ENCODE peak calls at places on chromosomes 4 and X, in five cellular contexts. J, L, H, S and N are unnamed samples.

GRCh38 chr4:6742989-6743388 is 27.0 kb downstream of the BLOC1S4 start:
- DNase-seq in H (no peak), L (no peak), S (no peak), J (no peak), N (no peak)

GRCh38 chr4:119139316-119139715 is 3.7 kb downstream of the MYOZ2 start:
- DNase-seq in H (no peak), J (no peak), S (no peak), L (no peak), N (no peak)

GRCh38 chr4:7941111-7942018 is 1.7 kb upstream of the AFAP1 start:
- DNase-seq in L (no peak), S (no peak), H (no peak), J (no peak), N (no peak)

GRCh38 chrX:2183193-2183725 is 317.5 kb downstream of the DHRSX start:
- DNase-seq in L (no peak), J (no peak), H (no peak), S (no peak), N (no peak)

GRCh38 chr4:3827616-3828492 is 61.7 kb downstream of the ADRA2C start:
- DNase-seq in J (peak; percentile 88), H (peak; percentile 75), L (no peak), S (no peak), N (no peak)

GRCh38 chr4:153107246-153107645 is 97.0 kb upstream of the TRIM2 start:
- DNase-seq in J (no peak), H (no peak), S (no peak), L (no peak), N (no peak)

GRCh38 chr4:151176711-151177110 is 77.3 kb downstream of the RPS3A start:
- DNase-seq in S (no peak), L (no peak), J (no peak), H (no peak), N (no peak)

GRCh38 chr4:22129454-22130075 is 181.0 kb upstream of the KCNIP4 start:
- DNase-seq in L (peak; percentile 10), S (peak; percentile 8), H (no peak), J (no peak), N (no peak)

GRCh38 chr4:46931981-46932380 is 22.9 kb upstream of the COX7B2 start:
- DNase-seq in H (no peak), S (no peak), L (no peak), J (no peak), N (no peak)

GRCh38 chrX:9805956-9806355 is 19.7 kb downstream of the SHROOM2 start:
- DNase-seq in H (no peak), J (no peak), L (no peak), S (no peak), N (no peak)

GRCh38 chrX:9519546-9520210 is 54.8 kb downstream of the TBL1X start:
- DNase-seq in L (no peak), S (no peak), J (no peak), H (no peak), N (no peak)

GRCh38 chr4:95593992-95594391 is 45.2 kb upstream of the UNC5C start:
- DNase-seq in H (no peak), L (no peak), S (no peak), J (no peak), N (no peak)

GRCh38 chrX:53281321-53281822 is at the start of gene IQSEC2:
- DNase-seq in S (peak; percentile 77), H (peak; percentile 88), J (peak; percentile 89), L (no peak), N (no peak)

GRCh38 chr4:178311992-178312391 is 869.8 kb upstream of the AGA start:
- DNase-seq in J (no peak), L (no peak), H (no peak), S (no peak), N (no peak)

GRCh38 chrX:71809886-71810285 is 46.7 kb downstream of the CXorf49B start:
- DNase-seq in H (no peak), J (no peak), S (no peak), L (no peak), N (no peak)

GRCh38 chrX:94831364-94831763 is 1157.4 kb downstream of the FAM133A start:
- DNase-seq in H (no peak), J (no peak), L (no peak), S (no peak), N (no peak)

GRCh38 chrX:134173541-134174272 is 63.3 kb upstream of the CCDC160 start:
- DNase-seq in S (no peak), J (no peak), L (no peak), H (no peak), N (no peak)

GRCh38 chrX:12956704-12957541 is 18.0 kb upstream of the TMSB4X start:
- DNase-seq in L (no peak), H (no peak), J (no peak), S (peak; percentile 84), N (no peak)

GRCh38 chr4:145734576-145735329 is 54.8 kb downstream of the C4orf51 start:
- DNase-seq in S (no peak), L (no peak), J (no peak), H (peak; percentile 79), N (peak; percentile 97)

GRCh38 chr4:124191329-124191728 is 521.2 kb downstream of the ANKRD50 start:
- DNase-seq in H (no peak), L (no peak), S (no peak), J (no peak), N (no peak)

GRCh38 chrX:19097553-19097952 is 24.7 kb downstream of the ADGRG2 start:
- DNase-seq in S (no peak), J (no peak), L (no peak), H (no peak), N (no peak)
- TF ChIP-seq CTCF in S (no peak), J (no peak), L (no peak), H (no peak), N (no peak)

GRCh38 chrX:70411475-70411874 is 11.6 kb upstream of the GDPD2 start:
- DNase-seq in J (no peak), S (no peak), L (no peak), H (no peak), N (no peak)
- H3K27me3 ChIP-seq in J (no peaks in the 10 kb centered on the region), S (no peaks in the 10 kb centered on the region), L (no peaks in the 10 kb centered on the region), H (no peaks in the 10 kb centered on the region), N (no peaks in the 10 kb centered on the region)

GRCh38 chr4:106584590-106584989 is 216.0 kb upstream of the GIMD1 start:
- DNase-seq in J (no peak), H (no peak), S (no peak), L (no peak), N (no peak)

GRCh38 chr4:106583567-106583966 is 215.0 kb upstream of the GIMD1 start:
- DNase-seq in H (no peak), S (no peak), L (no peak), J (no peak), N (peak; percentile 69)

GRCh38 chr4:106585920-106586349 is 217.4 kb upstream of the GIMD1 start:
- DNase-seq in S (no peak), L (no peak), H (no peak), J (no peak), N (no peak)

GRCh38 chr4:106588906-106589305 is 220.3 kb upstream of the GIMD1 start:
- DNase-seq in L (no peak), J (no peak), S (no peak), H (no peak), N (no peak)

GRCh38 chr4:106587558-106587957 is 219.0 kb upstream of the GIMD1 start:
- DNase-seq in J (no peak), S (no peak), H (no peak), L (no peak), N (peak; percentile 55)
- H3K4me3 ChIP-seq in J (no peak overlapping the region), S (no peak overlapping the region), H (no peak overlapping the region), L (no peak overlapping the region), N (no peak overlapping the region)

GRCh38 chr4:14965071-14965470 is 37.2 kb upstream of the CPEB2 start:
- DNase-seq in J (no peak), S (no peak), L (no peak), H (no peak), N (no peak)
- TF ChIP-seq CTCF in J (no peak), S (no peak), L (no peak), H (no peak), N (no peak)

DNA sequence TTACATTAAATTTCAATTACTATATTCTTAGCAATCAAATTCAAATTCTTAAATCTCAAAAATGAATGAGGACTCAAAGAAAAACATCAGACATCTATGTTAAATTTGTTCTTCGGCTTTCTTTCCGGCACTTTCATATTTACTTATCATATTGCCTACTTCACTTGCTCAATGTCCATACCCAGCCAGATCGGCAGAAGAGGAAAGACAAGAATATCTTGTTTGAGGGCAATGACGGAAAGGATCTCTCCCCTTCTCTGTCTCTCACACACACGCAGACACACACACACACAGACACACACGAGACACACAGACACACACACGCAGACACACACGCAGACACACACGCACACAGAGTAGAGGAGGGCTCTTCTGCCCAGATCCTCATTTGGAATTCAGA is 13.2 kb upstream of the IRF2 start:
- DNase-seq in H (no peak), S (no peak), J (no peak), L (no peak), N (no peak)
- H3K27me3 ChIP-seq in H (no peaks in the 10 kb centered on the region), S (no peaks in the 10 kb centered on the region), J (no peaks in the 10 kb centered on the region), L (no peaks in the 10 kb centered on the region), N (no peaks in the 10 kb centered on the region)